ENCODE peak calls at places on chromosomes 4 and X, in four cellular contexts. One of them, this sample, is unnamed.
A peak's percentile ranks its signal among the peaks of the same experiment; 100 is the strongest.

GRCh38 chr4:146368209-146368608 is 153.5 kb downstream of the SLC10A7 start:
- DNase-seq in dorsolateral prefrontal cortex: no peak
- DNase-seq in lung: no peak
- DNase-seq in activated B cell treated with CpG ODN at 0.5 μM for 24 hours: no peak
- DNase-seq in this sample: no peak

GRCh38 chr4:15149842-15150592 is 147.7 kb downstream of the CPEB2 start:
- DNase-seq in lung: peak; percentile 66
- DNase-seq in dorsolateral prefrontal cortex: peak; percentile 89
- DNase-seq in activated B cell treated with CpG ODN at 0.5 μM for 24 hours: no peak
- DNase-seq in this sample: peak; percentile 69

GRCh38 chr4:60485279-60485678 is 714.8 kb upstream of the ADGRL3 start:
- DNase-seq in activated B cell treated with CpG ODN at 0.5 μM for 24 hours: no peak
- DNase-seq in dorsolateral prefrontal cortex: no peak
- DNase-seq in lung: no peak
- DNase-seq in this sample: no peak

GRCh38 chr4:80197601-80198444 is 520 bp downstream of the PRDM8 start:
- DNase-seq in activated B cell treated with CpG ODN at 0.5 μM for 24 hours: no peak
- DNase-seq in dorsolateral prefrontal cortex: no peak
- DNase-seq in lung: no peak
- DNase-seq in this sample: no peak

GRCh38 chr4:149825336-149825735 is 9.7 kb upstream of the IQCM start:
- DNase-seq in activated B cell treated with CpG ODN at 0.5 μM for 24 hours: no peak
- DNase-seq in lung: no peak
- DNase-seq in dorsolateral prefrontal cortex: no peak
- DNase-seq in this sample: no peak

GRCh38 chrX:119605739-119606507 is at the start of gene NKRF:
- DNase-seq in lung: peak; percentile 89
- DNase-seq in activated B cell treated with CpG ODN at 0.5 μM for 24 hours: peak; percentile 72
- DNase-seq in dorsolateral prefrontal cortex: peak; percentile 88
- DNase-seq in this sample: peak; percentile 90

GRCh38 chr4:158941321-158941720 is 161.6 kb upstream of the RAPGEF2 start:
- DNase-seq in activated B cell treated with CpG ODN at 0.5 μM for 24 hours: no peak
- DNase-seq in lung: no peak
- DNase-seq in dorsolateral prefrontal cortex: no peak
- DNase-seq in this sample: no peak

GRCh38 chr4:184237612-184238011 is 19.9 kb upstream of the ENPP6 start:
- DNase-seq in dorsolateral prefrontal cortex: no peak
- DNase-seq in activated B cell treated with CpG ODN at 0.5 μM for 24 hours: no peak
- DNase-seq in lung: no peak
- DNase-seq in this sample: no peak

GRCh38 chr4:183012862-183013855 is 85.9 kb upstream of the WWC2 start:
- DNase-seq in activated B cell treated with CpG ODN at 0.5 μM for 24 hours: no peak
- DNase-seq in dorsolateral prefrontal cortex: no peak
- DNase-seq in lung: no peak
- DNase-seq in this sample: no peak

GRCh38 chr4:156568041-156568440 is 403.6 kb downstream of the PDGFC start:
- DNase-seq in dorsolateral prefrontal cortex: no peak
- DNase-seq in activated B cell treated with CpG ODN at 0.5 μM for 24 hours: no peak
- DNase-seq in lung: no peak
- DNase-seq in this sample: no peak

GRCh38 chr4:15332377-15332776 is 95.5 kb upstream of the C1QTNF7 start:
- DNase-seq in dorsolateral prefrontal cortex: no peak
- DNase-seq in activated B cell treated with CpG ODN at 0.5 μM for 24 hours: no peak
- DNase-seq in lung: no peak
- DNase-seq in this sample: no peak

GRCh38 chr4:92091335-92091734 is 212.4 kb upstream of the GRID2 start:
- DNase-seq in activated B cell treated with CpG ODN at 0.5 μM for 24 hours: no peak
- DNase-seq in dorsolateral prefrontal cortex: no peak
- DNase-seq in lung: no peak
- DNase-seq in this sample: no peak

GRCh38 chr4:67545996-67546356 is 673 bp upstream of the CENPC start:
- DNase-seq in activated B cell treated with CpG ODN at 0.5 μM for 24 hours: no peak
- DNase-seq in dorsolateral prefrontal cortex: no peak
- DNase-seq in lung: no peak
- DNase-seq in this sample: no peak

GRCh38 chrX:80808854-80809493 is 703 bp downstream of the BRWD3 start:
- DNase-seq in dorsolateral prefrontal cortex: no peak
- DNase-seq in activated B cell treated with CpG ODN at 0.5 μM for 24 hours: peak; percentile 27
- DNase-seq in lung: no peak
- DNase-seq in this sample: no peak

GRCh38 chr4:8199594-8200301 is 658 bp downstream of the SH3TC1 start:
- DNase-seq in lung: no peak
- DNase-seq in dorsolateral prefrontal cortex: no peak
- DNase-seq in activated B cell treated with CpG ODN at 0.5 μM for 24 hours: no peak
- DNase-seq in this sample: no peak

GRCh38 chrX:153972368-153973126 is at the start of gene TMEM187:
- DNase-seq in dorsolateral prefrontal cortex: peak; percentile 89
- DNase-seq in lung: peak; percentile 87
- DNase-seq in activated B cell treated with CpG ODN at 0.5 μM for 24 hours: peak; percentile 75
- DNase-seq in this sample: peak; percentile 77

GRCh38 chr4:119525005-119525749 is 103.4 kb downstream of the PDE5A start:
- DNase-seq in lung: no peak
- DNase-seq in dorsolateral prefrontal cortex: no peak
- DNase-seq in activated B cell treated with CpG ODN at 0.5 μM for 24 hours: no peak
- DNase-seq in this sample: no peak

GRCh38 chr4:143410015-143410414 is 73.3 kb downstream of the GAB1 start:
- DNase-seq in activated B cell treated with CpG ODN at 0.5 μM for 24 hours: no peak
- DNase-seq in lung: no peak
- DNase-seq in dorsolateral prefrontal cortex: no peak
- DNase-seq in this sample: no peak

GRCh38 chr4:140151700-140152014 is 2.3 kb downstream of the MAML3 start:
- DNase-seq in dorsolateral prefrontal cortex: peak; percentile 51
- DNase-seq in activated B cell treated with CpG ODN at 0.5 μM for 24 hours: no peak
- DNase-seq in lung: peak; percentile 81
- DNase-seq in this sample: peak; percentile 71

GRCh38 chr4:105139646-105140045 is 7.0 kb upstream of the TET2 start:
- DNase-seq in lung: no peak
- DNase-seq in dorsolateral prefrontal cortex: no peak
- DNase-seq in activated B cell treated with CpG ODN at 0.5 μM for 24 hours: no peak
- DNase-seq in this sample: no peak

GRCh38 chr4:157045507-157046127 is 30.3 kb upstream of the GLRB start:
- DNase-seq in activated B cell treated with CpG ODN at 0.5 μM for 24 hours: no peak
- DNase-seq in lung: no peak
- DNase-seq in dorsolateral prefrontal cortex: no peak
- DNase-seq in this sample: no peak

GRCh38 chr4:182141046-182141445 is 102.2 kb upstream of the TENM3 start:
- DNase-seq in activated B cell treated with CpG ODN at 0.5 μM for 24 hours: no peak
- DNase-seq in lung: no peak
- DNase-seq in dorsolateral prefrontal cortex: no peak
- DNase-seq in this sample: no peak

GRCh38 chrX:16587776-16588175 is 62.2 kb upstream of the S100G start:
- DNase-seq in activated B cell treated with CpG ODN at 0.5 μM for 24 hours: no peak
- DNase-seq in lung: no peak
- DNase-seq in dorsolateral prefrontal cortex: no peak
- DNase-seq in this sample: no peak

GRCh38 chr4:8906668-8906970 is 35.0 kb upstream of the HMX1 start:
- DNase-seq in dorsolateral prefrontal cortex: peak; percentile 31
- DNase-seq in activated B cell treated with CpG ODN at 0.5 μM for 24 hours: no peak
- DNase-seq in lung: no peak
- DNase-seq in this sample: no peak

GRCh38 chrX:149825424-149825823 is 43.7 kb downstream of the MAGEA9 start:
- DNase-seq in dorsolateral prefrontal cortex: no peak
- DNase-seq in lung: no peak
- DNase-seq in activated B cell treated with CpG ODN at 0.5 μM for 24 hours: no peak
- DNase-seq in this sample: no peak
- TF ChIP-seq CTCF in dorsolateral prefrontal cortex: peak; percentile 25
- TF ChIP-seq CTCF in lung: no peak
- TF ChIP-seq CTCF in activated B cell treated with CpG ODN at 0.5 μM for 24 hours: no peak
- TF ChIP-seq CTCF in this sample: no peak

GRCh38 chrX:131675596-131676194 is 131.8 kb downstream of the OR13H1 start:
- DNase-seq in lung: no peak
- DNase-seq in activated B cell treated with CpG ODN at 0.5 μM for 24 hours: no peak
- DNase-seq in dorsolateral prefrontal cortex: no peak
- DNase-seq in this sample: no peak
- TF ChIP-seq CTCF in lung: no peak
- TF ChIP-seq CTCF in activated B cell treated with CpG ODN at 0.5 μM for 24 hours: no peak
- TF ChIP-seq CTCF in dorsolateral prefrontal cortex: peak; percentile 24
- TF ChIP-seq CTCF in this sample: peak; percentile 13

GRCh38 chr4:93841803-93842202 is 13.2 kb downstream of the ATOH1 start:
- DNase-seq in activated B cell treated with CpG ODN at 0.5 μM for 24 hours: no peak
- DNase-seq in lung: no peak
- DNase-seq in dorsolateral prefrontal cortex: no peak
- DNase-seq in this sample: no peak
- TF ChIP-seq CTCF in activated B cell treated with CpG ODN at 0.5 μM for 24 hours: no peak
- TF ChIP-seq CTCF in lung: no peak
- TF ChIP-seq CTCF in dorsolateral prefrontal cortex: no peak
- TF ChIP-seq CTCF in this sample: no peak

GRCh38 chr4:6917445-6918241 is 8.0 kb downstream of the TBC1D14 start:
- DNase-seq in lung: peak; percentile 91
- DNase-seq in dorsolateral prefrontal cortex: no peak
- DNase-seq in activated B cell treated with CpG ODN at 0.5 μM for 24 hours: peak; percentile 34
- DNase-seq in this sample: peak; percentile 87
- TF ChIP-seq CTCF in lung: no peak
- TF ChIP-seq CTCF in dorsolateral prefrontal cortex: peak; percentile 34
- TF ChIP-seq CTCF in activated B cell treated with CpG ODN at 0.5 μM for 24 hours: no peak
- TF ChIP-seq CTCF in this sample: peak; percentile 87

DNA sequence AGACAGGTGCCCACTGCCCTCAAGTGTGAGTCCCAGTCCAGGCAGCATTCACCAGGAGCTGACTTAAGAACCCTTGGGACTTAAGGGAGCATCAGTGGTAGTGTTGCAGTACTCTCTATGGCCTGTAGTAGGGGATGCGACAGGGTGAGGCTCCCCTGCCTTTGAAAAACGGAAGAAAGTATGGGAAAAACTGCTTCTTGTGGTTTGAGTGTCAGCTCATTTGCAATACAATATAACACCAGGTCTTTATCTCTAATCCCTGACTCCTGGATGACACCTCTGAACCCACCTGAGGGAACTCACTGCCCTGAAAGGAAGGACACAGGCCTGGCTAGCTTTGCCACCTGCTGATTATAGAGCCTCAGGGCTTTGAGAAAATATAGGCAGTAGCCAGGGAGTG is 176.0 kb downstream of the SMARCA1 start:
- DNase-seq in lung: no peak
- DNase-seq in activated B cell treated with CpG ODN at 0.5 μM for 24 hours: no peak
- DNase-seq in dorsolateral prefrontal cortex: no peak
- DNase-seq in this sample: no peak
- TF ChIP-seq CTCF in lung: no peak
- TF ChIP-seq CTCF in activated B cell treated with CpG ODN at 0.5 μM for 24 hours: no peak
- TF ChIP-seq CTCF in dorsolateral prefrontal cortex: no peak
- TF ChIP-seq CTCF in this sample: no peak

DNA sequence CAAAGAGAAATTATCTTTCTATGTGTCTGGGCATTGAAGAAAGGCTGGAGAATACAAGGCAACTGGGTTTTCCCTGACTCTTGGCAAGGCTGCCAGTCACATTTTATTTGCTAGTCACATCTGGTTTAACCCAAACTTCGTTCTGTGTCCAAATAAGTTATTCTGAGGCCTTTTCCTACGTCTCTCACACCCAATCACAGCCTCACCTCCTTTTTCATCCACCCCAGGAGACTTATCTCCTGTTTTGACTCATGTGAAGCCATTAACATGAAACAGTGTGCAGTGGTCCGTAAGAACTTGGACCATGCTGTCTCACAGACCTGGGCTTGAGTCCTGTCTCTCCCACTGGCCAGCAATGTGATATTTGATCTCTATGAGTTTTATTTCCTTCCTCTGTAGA is 59.3 kb downstream of the CNGA2 start:
- DNase-seq in activated B cell treated with CpG ODN at 0.5 μM for 24 hours: no peak
- DNase-seq in lung: no peak
- DNase-seq in dorsolateral prefrontal cortex: no peak
- DNase-seq in this sample: no peak
- TF ChIP-seq CTCF in activated B cell treated with CpG ODN at 0.5 μM for 24 hours: no peak
- TF ChIP-seq CTCF in lung: no peak
- TF ChIP-seq CTCF in dorsolateral prefrontal cortex: no peak
- TF ChIP-seq CTCF in this sample: no peak

GRCh38 chrX:23403849-23404248 is 69.2 kb downstream of the PTCHD1 start:
- DNase-seq in lung: no peak
- DNase-seq in dorsolateral prefrontal cortex: no peak
- DNase-seq in activated B cell treated with CpG ODN at 0.5 μM for 24 hours: no peak
- DNase-seq in this sample: no peak
- TF ChIP-seq CTCF in lung: no peak
- TF ChIP-seq CTCF in dorsolateral prefrontal cortex: no peak
- TF ChIP-seq CTCF in activated B cell treated with CpG ODN at 0.5 μM for 24 hours: no peak
- TF ChIP-seq CTCF in this sample: no peak

GRCh38 chr4:4274226-4274625 is 15.7 kb downstream of the LYAR start:
- DNase-seq in dorsolateral prefrontal cortex: no peak
- DNase-seq in lung: no peak
- DNase-seq in activated B cell treated with CpG ODN at 0.5 μM for 24 hours: no peak
- DNase-seq in this sample: no peak

GRCh38 chr4:4269856-4270255 is 20.1 kb downstream of the LYAR start:
- DNase-seq in dorsolateral prefrontal cortex: no peak
- DNase-seq in lung: peak; percentile 33
- DNase-seq in activated B cell treated with CpG ODN at 0.5 μM for 24 hours: no peak
- DNase-seq in this sample: peak; percentile 73

GRCh38 chr4:4269326-4269725 is 20.6 kb downstream of the LYAR start:
- DNase-seq in lung: no peak
- DNase-seq in dorsolateral prefrontal cortex: no peak
- DNase-seq in activated B cell treated with CpG ODN at 0.5 μM for 24 hours: no peak
- DNase-seq in this sample: no peak

GRCh38 chr4:4270529-4270928 is 19.4 kb downstream of the LYAR start:
- DNase-seq in lung: no peak
- DNase-seq in dorsolateral prefrontal cortex: no peak
- DNase-seq in activated B cell treated with CpG ODN at 0.5 μM for 24 hours: no peak
- DNase-seq in this sample: no peak

GRCh38 chr4:4271912-4272311 is 18.0 kb downstream of the LYAR start:
- DNase-seq in lung: no peak
- DNase-seq in dorsolateral prefrontal cortex: no peak
- DNase-seq in activated B cell treated with CpG ODN at 0.5 μM for 24 hours: no peak
- DNase-seq in this sample: no peak
- TF ChIP-seq CTCF in lung: no peak
- TF ChIP-seq CTCF in dorsolateral prefrontal cortex: no peak
- TF ChIP-seq CTCF in activated B cell treated with CpG ODN at 0.5 μM for 24 hours: no peak
- TF ChIP-seq CTCF in this sample: no peak

GRCh38 chr4:168514249-168514852 is 17.5 kb downstream of the PALLD start:
- DNase-seq in activated B cell treated with CpG ODN at 0.5 μM for 24 hours: no peak
- DNase-seq in dorsolateral prefrontal cortex: no peak
- DNase-seq in lung: no peak
- DNase-seq in this sample: no peak
- TF ChIP-seq CTCF in activated B cell treated with CpG ODN at 0.5 μM for 24 hours: no peak
- TF ChIP-seq CTCF in dorsolateral prefrontal cortex: peak; percentile 65
- TF ChIP-seq CTCF in lung: no peak
- TF ChIP-seq CTCF in this sample: peak; percentile 74

This sample was measured in CD14-positive monocyte.